ENCODE peak calls at places on chromosomes 5 and 9, in nine cellular contexts. Y, T, W, Q, P, X, E, H and R are unnamed samples.

GRCh38 chr5:80755634-80756033 is 100.9 kb upstream of the DHFR start:
- DNase-seq in Y (no peak), T (no peak), W (no peak), Q (no peak), P (no peak), X (peak), E (no peak), H (no peak), R (no peak)

GRCh38 chr5:158127536-158127935 is 268.6 kb upstream of the CLINT1 start:
- DNase-seq in Y (no peak), T (no peak), W (no peak), Q (no peak), P (no peak), X (no peak), E (no peak), H (no peak), R (no peak)

GRCh38 chr9:101387871-101388506 is 3.2 kb upstream of the BAAT start:
- DNase-seq in Y (no peak), T (no peak), W (peak), Q (peak), P (no peak), X (peak), E (no peak), H (peak), R (peak)

GRCh38 chr9:100472725-100473261 is at the start of gene TMEFF1:
- DNase-seq in Y (no peak), T (peak), W (peak), Q (no peak), P (no peak), X (no peak), E (no peak), H (peak), R (peak)

GRCh38 chr5:138978085-138978484 is 103.0 kb upstream of the LRRTM2 start:
- DNase-seq in Y (no peak), T (no peak), W (no peak), Q (no peak), P (no peak), X (no peak), E (no peak), H (no peak), R (no peak)

GRCh38 chr9:19920401-19920800 is 131.6 kb upstream of the SLC24A2 start:
- DNase-seq in Y (no peak), T (no peak), W (no peak), Q (no peak), P (no peak), X (no peak), E (no peak), H (no peak), R (no peak)

GRCh38 chr5:175129121-175129520 is 314.9 kb downstream of the DRD1 start:
- DNase-seq in Y (no peak), T (no peak), W (no peak), Q (no peak), P (no peak), X (no peak), E (no peak), H (no peak), R (no peak)

GRCh38 chr5:143481697-143482531 is 78.4 kb upstream of the NR3C1 start:
- DNase-seq in Y (no peak), T (no peak), W (no peak), Q (no peak), P (no peak), X (peak), E (no peak), H (no peak), R (no peak)

GRCh38 chr5:102811962-102812361 is 56.9 kb downstream of the PAM start:
- DNase-seq in Y (peak), T (no peak), W (no peak), Q (no peak), P (no peak), X (peak), E (no peak), H (peak), R (no peak)

GRCh38 chr5:159936686-159937329 is 20.5 kb downstream of the ADRA1B start:
- DNase-seq in Y (no peak), T (no peak), W (no peak), Q (no peak), P (no peak), X (peak), E (no peak), H (no peak), R (no peak)

GRCh38 chr9:20300430-20301115 is 321.7 kb downstream of the MLLT3 start:
- DNase-seq in Y (peak), T (no peak), W (no peak), Q (no peak), P (no peak), X (no peak), E (no peak), H (no peak), R (no peak)

GRCh38 chr9:137589441-137590122 is 730 bp downstream of the ZMYND19 start:
- DNase-seq in Y (no peak), T (no peak), W (peak), Q (no peak), P (no peak), X (peak), E (no peak), H (peak), R (no peak)

GRCh38 chr9:131661954-131662621 is 77.8 kb downstream of the RAPGEF1 start:
- DNase-seq in Y (no peak), T (no peak), W (no peak), Q (no peak), P (no peak), X (no peak), E (no peak), H (no peak), R (no peak)

GRCh38 chr5:65738305-65738704 is 16.3 kb downstream of the NLN start:
- DNase-seq in Y (no peak), T (no peak), W (no peak), Q (no peak), P (no peak), X (no peak), E (no peak), H (no peak), R (no peak)

GRCh38 chr5:135349441-135349840 is 49.6 kb downstream of the MACROH2A1 start:
- DNase-seq in Y (no peak), T (no peak), W (no peak), Q (no peak), P (no peak), X (no peak), E (no peak), H (no peak), R (no peak)

GRCh38 chr9:88694625-88695024 is 159.6 kb downstream of the NXNL2 start:
- DNase-seq in Y (peak), T (no peak), W (no peak), Q (no peak), P (no peak), X (peak), E (peak), H (no peak), R (no peak)

GRCh38 chr5:171953860-171954701 is 52.4 kb downstream of the FBXW11 start:
- DNase-seq in Y (peak), T (no peak), W (no peak), Q (no peak), P (no peak), X (peak), E (no peak), H (no peak), R (no peak)

GRCh38 chr9:100072805-100073204 is 26.0 kb downstream of the ERP44 start:
- DNase-seq in Y (no peak), T (no peak), W (no peak), Q (no peak), P (no peak), X (no peak), E (no peak), H (no peak), R (no peak)

GRCh38 chr9:8025532-8025931 is 226.0 kb upstream of the DMAC1 start:
- DNase-seq in Y (no peak), T (no peak), W (no peak), Q (no peak), P (no peak), X (no peak), E (no peak), H (no peak), R (no peak)

GRCh38 chr5:137075163-137075970 is 423.8 kb downstream of the SPOCK1 start:
- DNase-seq in Y (no peak), T (peak), W (peak), Q (peak), P (peak), X (peak), E (no peak), H (peak), R (peak)

GRCh38 chr9:22039258-22039657 is 30.2 kb upstream of the CDKN2B start:
- DNase-seq in Y (no peak), T (no peak), W (no peak), Q (no peak), P (no peak), X (peak), E (no peak), H (no peak), R (no peak)

DNA sequence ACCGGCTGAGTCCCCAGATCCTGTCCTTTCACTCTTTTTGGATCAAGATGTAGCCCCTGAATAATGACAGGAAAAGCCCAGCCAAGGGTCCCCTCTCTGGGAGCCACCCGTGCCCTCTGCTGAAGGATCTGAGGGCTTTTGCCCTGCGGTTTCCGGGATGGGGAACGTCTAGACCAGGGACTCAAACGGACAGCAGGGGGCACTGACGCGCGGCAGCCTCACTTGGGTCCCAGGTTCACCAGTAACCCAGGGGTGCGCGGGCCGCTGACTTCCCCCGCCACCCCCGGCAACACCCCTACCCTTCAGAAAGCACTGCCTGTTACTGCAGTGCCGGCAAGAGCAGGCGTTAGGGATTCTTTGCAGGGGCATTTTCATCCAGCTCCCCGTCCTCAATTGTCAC is 98.7 kb upstream of the FCN2 start:
- DNase-seq in Y (no peak), T (no peak), W (peak), Q (no peak), P (no peak), X (no peak), E (no peak), H (peak), R (peak)
- TF ChIP-seq CTCF in Y (peak), T (no peak), W (peak), Q (peak), P (no peak), X (peak), E (peak), H (peak), R (peak)

DNA sequence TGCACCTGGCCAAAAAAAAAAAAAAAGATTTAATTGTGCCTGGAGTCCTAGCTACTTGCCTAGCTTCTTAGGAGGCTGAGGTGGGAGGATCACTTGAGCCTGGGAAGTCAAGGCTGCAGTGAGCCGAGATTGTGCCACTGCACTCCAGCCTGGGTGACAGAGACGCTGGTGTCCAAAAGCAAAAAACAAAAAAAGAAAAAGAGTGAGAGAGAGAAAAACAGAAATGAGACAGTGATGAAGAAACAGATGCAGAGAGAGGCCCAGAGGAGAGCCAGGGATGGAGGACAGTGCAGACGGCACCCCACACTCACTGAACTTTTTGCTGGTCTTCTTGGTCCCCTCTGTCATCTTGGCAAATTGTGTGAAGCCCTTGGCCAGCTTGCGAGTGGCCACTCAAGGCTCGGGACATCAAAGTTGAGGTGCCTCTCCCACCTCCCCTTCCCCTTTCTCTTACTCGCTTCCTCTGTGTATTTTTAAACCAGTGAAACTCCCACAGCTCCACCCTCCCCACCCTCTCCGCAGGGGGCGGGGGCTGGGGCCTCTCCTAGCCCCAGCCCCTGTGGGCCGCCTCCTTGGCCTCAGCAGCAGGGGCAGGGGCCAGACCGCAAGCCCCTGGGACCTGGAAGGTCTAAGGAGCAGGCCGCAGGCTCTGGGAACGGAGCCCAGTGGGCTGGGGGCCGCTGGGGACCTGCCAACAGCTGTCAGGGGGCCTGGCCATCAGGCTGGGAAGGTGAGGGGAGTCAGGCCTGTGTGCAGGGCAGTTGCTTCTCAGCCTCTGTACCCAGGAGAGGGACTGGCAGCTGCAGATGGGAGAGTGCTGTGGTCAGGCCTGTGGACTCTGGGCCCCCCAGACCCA is at the start of gene SH2D3C:
- DNase-seq in Y (no peak), T (peak), W (no peak), Q (no peak), P (no peak), X (peak), E (no peak), H (no peak), R (no peak)
- H3K4me3 ChIP-seq in Y (no peak), T (no peak), W (no peak), Q (no peak), P (no peak), X (no peak), E (no peak), H (no peak), R (no peak)

GRCh38 chr5:149667827-149668122 is 62.3 kb upstream of the PPARGC1B start:
- DNase-seq in Y (no peak), T (no peak), W (no peak), Q (no peak), P (no peak), X (no peak), E (no peak), H (no peak), R (no peak)
- TF ChIP-seq CTCF in Y (no peak), T (no peak), W (no peak), Q (no peak), P (no peak), X (no peak), E (no peak), H (peak), R (no peak)

GRCh38 chr9:136513191-136513590 is 30.4 kb upstream of the SEC16A start:
- DNase-seq in Y (no peak), T (no peak), W (no peak), Q (no peak), P (no peak), X (no peak), E (no peak), H (no peak), R (no peak)

GRCh38 chr9:136514022-136514714 is 31.3 kb upstream of the SEC16A start:
- DNase-seq in Y (no peak), T (no peak), W (peak), Q (no peak), P (no peak), X (no peak), E (no peak), H (no peak), R (no peak)

GRCh38 chr9:136511144-136511669 is 28.4 kb upstream of the SEC16A start:
- DNase-seq in Y (no peak), T (no peak), W (no peak), Q (no peak), P (no peak), X (no peak), E (no peak), H (no peak), R (no peak)

GRCh38 chr9:136511670-136512592 is 29.1 kb upstream of the SEC16A start:
- DNase-seq in Y (no peak), T (peak), W (no peak), Q (no peak), P (peak), X (no peak), E (no peak), H (no peak), R (no peak)

DNA sequence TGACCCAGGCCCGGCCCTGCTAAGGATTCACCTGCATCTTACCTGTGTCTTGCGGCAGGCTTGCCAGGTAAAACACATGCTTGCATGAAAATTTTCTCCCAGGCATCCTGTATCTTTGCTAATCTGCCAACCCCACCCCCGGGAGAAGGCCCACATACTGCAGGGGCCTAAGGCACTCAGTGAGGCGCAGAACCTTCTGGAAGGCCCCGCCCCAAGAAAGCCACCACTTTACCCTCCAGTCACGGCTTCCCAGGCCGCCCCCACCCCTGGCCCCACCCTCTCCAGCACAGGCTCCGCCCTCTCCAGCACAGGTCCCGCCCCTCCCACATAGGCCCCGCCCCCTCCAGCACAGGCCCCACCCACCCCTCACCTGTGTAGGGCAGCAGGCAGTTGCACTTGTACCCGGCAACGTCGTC is 29.8 kb upstream of the SEC16A start:
- DNase-seq in Y (no peak), T (no peak), W (peak), Q (no peak), P (no peak), X (no peak), E (no peak), H (no peak), R (no peak)
- H3K4me3 ChIP-seq in Y (no peak), T (no peak), W (no peak), Q (no peak), P (no peak), X (no peak), E (no peak), H (no peak), R (no peak)

GRCh38 chr5:168771698-168772097 is 192.5 kb upstream of the PANK3 start:
- DNase-seq in Y (no peak), T (no peak), W (no peak), Q (no peak), P (no peak), X (no peak), E (no peak), H (no peak), R (no peak)
- TF ChIP-seq CTCF in Y (no peak), T (no peak), W (no peak), Q (no peak), P (no peak), X (no peak), E (no peak), H (no peak), R (no peak)

DNA sequence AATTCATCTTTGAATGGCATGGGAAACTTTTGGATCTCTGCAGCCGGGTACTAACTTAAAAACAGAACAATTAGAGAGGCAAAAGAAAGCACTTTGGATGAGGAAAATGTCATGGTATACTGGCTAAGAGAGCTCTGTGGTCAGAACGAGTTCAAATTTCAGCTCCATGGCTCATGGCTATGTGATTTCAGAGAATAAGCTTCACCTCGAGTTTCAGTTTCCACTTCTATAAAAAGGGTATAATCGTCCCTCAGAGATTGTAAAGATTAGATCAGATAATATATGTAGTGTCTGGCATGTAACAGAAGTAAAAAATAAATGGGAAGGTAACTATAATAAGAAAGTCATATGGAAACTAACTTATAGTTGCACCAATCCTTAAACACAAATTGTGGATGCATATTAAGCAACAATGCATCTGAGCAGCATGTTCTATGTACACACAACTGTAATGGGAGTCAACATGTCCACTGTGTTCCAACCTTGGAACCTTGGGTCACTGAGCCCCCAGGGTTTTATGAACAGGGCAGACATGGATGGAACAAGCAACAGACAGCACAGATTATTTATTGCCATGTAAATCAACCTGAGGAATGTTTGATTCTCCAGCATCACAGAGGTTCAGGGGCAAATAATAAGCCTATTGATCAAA is 145.4 kb downstream of the MAPKAP1 start:
- DNase-seq in Y (no peak), T (no peak), W (no peak), Q (no peak), P (no peak), X (no peak), E (no peak), H (no peak), R (no peak)
- H3K4me3 ChIP-seq in Y (no peak), T (no peak), W (no peak), Q (no peak), P (no peak), X (no peak), E (no peak), H (no peak), R (no peak)

GRCh38 chr9:12329623-12329985 is 363.6 kb upstream of the TYRP1 start:
- DNase-seq in Y (no peak), T (no peak), W (no peak), Q (no peak), P (no peak), X (no peak), E (no peak), H (no peak), R (no peak)
- TF ChIP-seq CTCF in Y (no peak), T (no peak), W (no peak), Q (no peak), P (no peak), X (no peak), E (no peak), H (no peak), R (no peak)